ENCODE peak calls at places on chromosomes 3 and 15, in nine cellular contexts. F, H, M, I, S, E, D, A and N are unnamed samples.

GRCh38 chr3:4976109-4976508 is 3.1 kb upstream of the BHLHE40 start:
- DNase-seq in F (no peak), H (no peak), M (peak; percentile 82), I (peak; percentile 87), S (peak; percentile 82), E (peak; percentile 79), D (peak; percentile 48), A (no peak), N (no peak)

GRCh38 chr15:101325263-101326025 is 30.4 kb upstream of the SNRPA1 start:
- DNase-seq in F (no peak), H (no peak), M (peak; percentile 62), I (no peak), S (no peak), E (no peak), D (no peak), A (no peak), N (no peak)

GRCh38 chr3:171007316-171007715 is 19.2 kb downstream of the SLC2A2 start:
- DNase-seq in F (no peak), H (no peak), M (no peak), I (no peak), S (no peak), E (no peak), D (no peak), A (no peak), N (no peak)

GRCh38 chr15:62444104-62445027 is 279.3 kb upstream of the C2CD4B start:
- DNase-seq in F (no peak), H (no peak), M (no peak), I (peak; percentile 10), S (no peak), E (no peak), D (no peak), A (peak; percentile 75), N (no peak)

GRCh38 chr3:141333796-141334626 is 34.3 kb upstream of the ZBTB38 start:
- DNase-seq in F (no peak), H (no peak), M (no peak), I (no peak), S (no peak), E (no peak), D (no peak), A (no peak), N (no peak)

GRCh38 chr3:101780661-101781060 is 1.6 kb downstream of the NXPE3 start:
- DNase-seq in F (no peak), H (no peak), M (no peak), I (no peak), S (peak; percentile 37), E (peak; percentile 14), D (no peak), A (no peak), N (no peak)

GRCh38 chr15:75721923-75722870 is 9.5 kb upstream of the CSPG4 start:
- DNase-seq in F (no peak), H (no peak), M (peak; percentile 64), I (no peak), S (no peak), E (no peak), D (no peak), A (peak; percentile 70), N (no peak)

GRCh38 chr15:37204698-37205097 is 104.3 kb upstream of the MEIS2 start:
- DNase-seq in F (no peak), H (no peak), M (no peak), I (no peak), S (peak; percentile 13), E (no peak), D (no peak), A (no peak), N (no peak)

GRCh38 chr3:46349484-46350261 is 4.2 kb upstream of the CCR2 start:
- DNase-seq in F (no peak), H (no peak), M (no peak), I (no peak), S (no peak), E (no peak), D (no peak), A (no peak), N (no peak)

GRCh38 chr3:183800221-183800863 is 25.0 kb downstream of the MAP6D1 start:
- DNase-seq in F (peak; percentile 31), H (no peak), M (no peak), I (no peak), S (no peak), E (no peak), D (no peak), A (no peak), N (no peak)

GRCh38 chr3:140703496-140703895 is 25.6 kb downstream of the TRIM42 start:
- DNase-seq in F (no peak), H (no peak), M (no peak), I (no peak), S (no peak), E (no peak), D (no peak), A (no peak), N (no peak)

GRCh38 chr3:169945313-169945712 is 21.3 kb upstream of the SEC62 start:
- DNase-seq in F (no peak), H (no peak), M (peak; percentile 89), I (no peak), S (no peak), E (no peak), D (peak; percentile 39), A (no peak), N (no peak)

GRCh38 chr3:50112462-50112861 is 23.7 kb downstream of the RBM5 start:
- DNase-seq in F (no peak), H (no peak), M (no peak), I (no peak), S (no peak), E (no peak), D (no peak), A (no peak), N (no peak)

GRCh38 chr15:81642451-81642990 is 268.5 kb upstream of the TMC3 start:
- DNase-seq in F (no peak), H (no peak), M (no peak), I (no peak), S (no peak), E (no peak), D (no peak), A (no peak), N (no peak)

GRCh38 chr15:39075311-39075710 is 505.6 kb upstream of the THBS1 start:
- DNase-seq in F (no peak), H (no peak), M (no peak), I (no peak), S (no peak), E (no peak), D (no peak), A (no peak), N (no peak)

GRCh38 chr3:197103766-197104165 is 74.1 kb upstream of the MELTF start:
- DNase-seq in F (no peak), H (no peak), M (no peak), I (no peak), S (no peak), E (no peak), D (no peak), A (no peak), N (no peak)

GRCh38 chr3:119630562-119631329 is 29.6 kb downstream of the POPDC2 start:
- DNase-seq in F (no peak), H (no peak), M (no peak), I (no peak), S (no peak), E (no peak), D (no peak), A (no peak), N (no peak)
- TF ChIP-seq POLR2AphosphoS5 in F (no peak), H (no peak), M (no peak), I (no peak), S (no peak), E (no peak), D (no peak), A (no peak), N (peak; percentile 16)

DNA sequence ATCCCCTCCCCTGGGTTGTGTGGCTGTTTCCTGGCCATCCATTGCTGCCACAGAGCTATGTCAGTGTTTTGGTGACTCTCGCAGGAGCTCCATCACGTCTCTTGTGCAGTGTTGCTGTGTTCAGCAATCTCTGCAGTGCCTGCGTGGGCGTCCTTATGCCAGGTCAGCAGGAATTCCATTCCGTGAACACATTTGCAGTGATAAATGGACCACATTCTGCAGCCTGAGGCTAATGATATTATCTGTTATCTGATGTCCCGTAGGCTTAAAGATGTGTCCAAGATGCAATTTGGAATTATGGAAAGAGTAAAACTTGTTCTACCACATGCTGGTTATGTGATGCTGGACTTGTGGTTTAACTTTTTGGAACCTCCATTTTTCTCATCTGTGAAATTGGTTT is 25.5 kb upstream of the COL6A6 start:
- DNase-seq in F (no peak), H (no peak), M (no peak), I (no peak), S (no peak), E (no peak), D (no peak), A (no peak), N (no peak)
- TF ChIP-seq POLR2AphosphoS5 in F (no peak), H (no peak), M (no peak), I (no peak), S (no peak), E (no peak), D (no peak), A (no peak), N (no peak)

DNA sequence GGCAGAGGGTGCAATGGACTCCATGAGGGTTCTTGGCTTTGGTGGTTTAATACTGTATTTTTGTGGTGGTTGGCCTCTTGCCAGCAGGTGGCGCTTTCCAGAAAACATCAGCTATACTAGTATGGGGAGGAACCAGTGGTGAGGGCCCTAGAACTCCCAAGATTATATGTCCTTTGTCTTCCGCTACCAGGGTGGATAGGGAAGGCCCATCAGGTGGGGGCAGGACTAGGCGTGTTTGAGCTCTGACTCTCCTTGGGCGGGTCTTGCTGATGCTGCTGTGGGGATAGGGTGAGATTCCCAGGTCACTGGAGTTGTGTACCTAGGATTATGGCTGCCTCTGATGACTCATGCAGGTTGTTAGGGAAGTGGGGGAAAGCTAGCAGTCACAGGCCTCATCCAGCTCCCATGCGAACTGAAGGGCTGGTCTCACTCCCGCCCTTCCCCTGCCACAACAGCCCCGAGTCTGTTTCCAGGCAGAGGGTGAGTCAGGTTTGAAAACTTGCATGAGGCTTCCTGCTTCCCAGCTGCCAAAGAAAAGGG is 357.7 kb downstream of the OTOL1 start:
- DNase-seq in F (no peak), H (no peak), M (no peak), I (peak; percentile 29), S (peak; percentile 68), E (peak; percentile 59), D (peak; percentile 29), A (no peak), N (no peak)
- TF ChIP-seq POLR2AphosphoS5 in F (no peak), H (no peak), M (no peak), I (no peak), S (no peak), E (no peak), D (no peak), A (no peak), N (no peak)

DNA sequence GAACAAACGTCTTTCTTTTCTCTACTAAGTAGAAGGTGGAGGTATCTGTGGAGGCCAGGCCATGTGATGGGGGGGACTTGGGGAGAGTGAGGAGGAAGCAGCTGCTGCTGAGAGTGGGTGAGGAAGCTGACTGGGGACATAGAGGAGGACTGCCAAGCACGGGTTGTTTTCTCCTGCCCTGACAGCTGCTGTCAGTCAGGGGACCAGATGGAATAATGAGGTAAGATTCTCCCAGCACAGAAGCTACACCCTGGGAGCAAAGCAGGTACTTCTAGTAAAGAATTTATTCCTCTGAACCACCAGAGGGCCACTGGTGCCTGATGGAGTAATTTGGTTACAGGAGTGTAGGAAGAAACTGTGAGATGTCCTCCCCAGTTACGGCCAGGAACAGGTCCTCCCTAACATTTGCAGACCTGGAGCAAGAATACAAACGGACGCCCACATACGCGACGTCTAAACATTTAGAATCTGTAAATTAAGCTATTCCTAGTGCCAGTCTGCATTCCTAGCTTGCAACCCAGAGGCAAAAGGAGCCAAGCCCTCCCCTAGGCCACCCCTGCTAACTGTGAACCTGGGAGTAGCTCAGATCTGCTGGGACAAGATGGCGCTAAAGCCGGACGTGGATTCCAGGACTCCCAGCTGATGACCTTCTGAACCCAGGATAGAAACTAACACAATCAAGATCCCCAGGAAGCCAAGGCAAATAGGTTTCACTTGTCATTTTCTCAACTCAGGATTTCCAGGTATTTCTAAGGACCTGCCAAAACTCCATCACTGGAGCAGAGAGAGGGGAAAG is 14.8 kb downstream of the CRYGS start:
- DNase-seq in F (no peak), H (no peak), M (no peak), I (no peak), S (peak; percentile 19), E (no peak), D (no peak), A (no peak), N (no peak)
- TF ChIP-seq POLR2AphosphoS5 in F (no peak), H (no peak), M (peak; percentile 36), I (no peak), S (no peak), E (no peak), D (no peak), A (no peak), N (no peak)